ENCODE peak calls at places on chromosome 7, in six cellular contexts. U is naive thymus-derived CD8-positive, alpha-beta T cell; K is brain pericyte; H is germinal center; Y is lung; A is hypothalamus. S is an unnamed sample.

GRCh38 chr7:136870799-136871487 is 2.5 kb downstream of the CHRM2 start:
- DNase-seq in U (no peak), K (no peak), H (no peak), Y (no peak), A (no peak), S (no peak)

GRCh38 chr7:44073664-44074348 is 8.4 kb upstream of the PGAM2 start:
- DNase-seq in U (peak; percentile 86), K (no peak), H (peak; percentile 84), Y (peak; percentile 79), A (peak; percentile 38), S (peak; percentile 83)

GRCh38 chr7:116524609-116525297 is at the start of gene CAV1:
- DNase-seq in U (peak; percentile 64), K (peak; percentile 93), H (peak; percentile 44), Y (peak; percentile 80), A (no peak), S (peak; percentile 61)

GRCh38 chr7:106583706-106584690 is 77.0 kb downstream of the CCDC71L start:
- DNase-seq in U (no peak), K (no peak), H (no peak), Y (no peak), A (no peak), S (no peak)

GRCh38 chr7:70736715-70737460 is 395.1 kb upstream of the GALNT17 start:
- DNase-seq in U (no peak), K (no peak), H (no peak), Y (no peak), A (no peak), S (no peak)

GRCh38 chr7:100130608-100131453 is 4.1 kb downstream of the MBLAC1 start:
- DNase-seq in U (peak; percentile 89), K (no peak), H (peak; percentile 68), Y (peak; percentile 74), A (peak; percentile 46), S (peak; percentile 80)

GRCh38 chr7:75977741-75978140 is 16.7 kb downstream of the TMEM120A start:
- DNase-seq in U (no peak), K (no peak), H (no peak), Y (no peak), A (no peak), S (no peak)

GRCh38 chr7:2116086-2116810 is 116.5 kb downstream of the MAD1L1 start:
- DNase-seq in U (no peak), K (peak; percentile 41), H (no peak), Y (no peak), A (no peak), S (no peak)

GRCh38 chr7:99000196-99000903 is 122.0 kb downstream of the TRRAP start:
- DNase-seq in U (no peak), K (no peak), H (no peak), Y (no peak), A (no peak), S (no peak)

GRCh38 chr7:69708857-69709256 is 110.6 kb downstream of the AUTS2 start:
- DNase-seq in U (no peak), K (no peak), H (no peak), Y (no peak), A (no peak), S (no peak)

GRCh38 chr7:157682064-157682945 is 345.5 kb downstream of the DNAJB6 start:
- DNase-seq in U (no peak), K (no peak), H (no peak), Y (no peak), A (no peak), S (no peak)

GRCh38 chr7:28685660-28686417 is 272.3 kb downstream of the TRIL start:
- DNase-seq in U (peak; percentile 75), K (peak; percentile 94), H (peak; percentile 36), Y (peak; percentile 93), A (peak; percentile 48), S (peak; percentile 48)

GRCh38 chr7:158285383-158285770 is 302.2 kb downstream of the PTPRN2 start:
- DNase-seq in U (no peak), K (no peak), H (no peak), Y (no peak), A (no peak), S (no peak)

GRCh38 chr7:28272461-28272877 is 91.9 kb upstream of the JAZF1 start:
- DNase-seq in U (no peak), K (no peak), H (peak; percentile 62), Y (no peak), A (peak; percentile 13), S (peak; percentile 17)

GRCh38 chr7:130901209-130901783 is 167.3 kb upstream of the KLF14 start:
- DNase-seq in U (no peak), K (no peak), H (no peak), Y (peak; percentile 91), A (no peak), S (no peak)

GRCh38 chr7:69776611-69777010 is 178.3 kb downstream of the AUTS2 start:
- DNase-seq in U (no peak), K (no peak), H (no peak), Y (no peak), A (no peak), S (no peak)

GRCh38 chr7:121235221-121235620 is 93.6 kb upstream of the WNT16 start:
- DNase-seq in U (no peak), K (no peak), H (no peak), Y (no peak), A (no peak), S (no peak)

GRCh38 chr7:23247101-23247601 is 576 bp downstream of the GPNMB start:
- DNase-seq in U (no peak), K (no peak), H (no peak), Y (no peak), A (no peak), S (no peak)

GRCh38 chr7:25716421-25716820 is 435.6 kb upstream of the NFE2L3 start:
- DNase-seq in U (no peak), K (no peak), H (no peak), Y (no peak), A (no peak), S (no peak)

GRCh38 chr7:131723926-131724325 is 167.5 kb upstream of the PODXL start:
- DNase-seq in U (no peak), K (no peak), H (no peak), Y (no peak), A (no peak), S (no peak)

GRCh38 chr7:114243019-114243507 is 171.6 kb upstream of the FOXP2 start:
- DNase-seq in U (no peak), K (no peak), H (no peak), Y (no peak), A (no peak), S (no peak)

GRCh38 chr7:44561962-44562621 is 11.6 kb downstream of the DDX56 start:
- DNase-seq in U (no peak), K (no peak), H (no peak), Y (no peak), A (no peak), S (no peak)

GRCh38 chr7:22154130-22154529 is 202.8 kb downstream of the RAPGEF5 start:
- DNase-seq in U (no peak), K (no peak), H (no peak), Y (no peak), A (no peak), S (no peak)

GRCh38 chr7:50208335-50208982 is 96.1 kb upstream of the IKZF1 start:
- DNase-seq in U (no peak), K (no peak), H (no peak), Y (no peak), A (no peak), S (no peak)

GRCh38 chr7:91266067-91266930 is 2.1 kb downstream of the FZD1 start:
- DNase-seq in U (no peak), K (no peak), H (no peak), Y (no peak), A (no peak), S (no peak)

GRCh38 chr7:7957513-7957912 is 11.1 kb upstream of the GLCCI1 start:
- DNase-seq in U (no peak), K (no peak), H (no peak), Y (no peak), A (no peak), S (no peak)

GRCh38 chr7:74269757-74270277 is 15.6 kb upstream of the RFC2 start:
- DNase-seq in U (peak; percentile 77), K (no peak), H (peak; percentile 79), Y (no peak), A (no peak), S (peak; percentile 72)

GRCh38 chr7:8254667-8255066 is 7.3 kb downstream of the ICA1 start:
- DNase-seq in U (no peak), K (no peak), H (no peak), Y (no peak), A (no peak), S (no peak)

GRCh38 chr7:128893251-128894100 is 17.0 kb downstream of the KCP start:
- DNase-seq in U (peak; percentile 42), K (no peak), H (no peak), Y (no peak), A (no peak), S (no peak)

GRCh38 chr7:107931740-107932515 is 40.9 kb downstream of the DLD start:
- DNase-seq in U (no peak), K (no peak), H (no peak), Y (no peak), A (no peak), S (no peak)